ENCODE peak calls at places on chromosome 22, in nine cellular contexts. H is thoracic aorta, P is neural progenitor cell, N is RWPE2, F is A549, O is Panc1, Z is colonic mucosa, W is aorta, V is GM23338. K is an unnamed sample.

GRCh38 chr22:35977136-35977535 is 51.5 kb downstream of the RBFOX2 start:
- DNase-seq in H (no peak), P (no peak), N (no peak), F (no peak), O (no peak), Z (no peak), W (no peak), V (no peak), K (no peak)

GRCh38 chr22:24178502-24179440 is 2.5 kb upstream of the SUSD2 start:
- DNase-seq in H (no peak), P (peak; percentile 58), N (no peak), F (no peak), O (no peak), Z (no peak), W (no peak), V (peak; percentile 76), K (no peak)

GRCh38 chr22:26589367-26589844 is 526 bp downstream of the TPST2 start:
- DNase-seq in H (no peak), P (peak; percentile 54), N (no peak), F (no peak), O (no peak), Z (peak; percentile 55), W (peak; percentile 59), V (peak; percentile 76), K (no peak)

GRCh38 chr22:30078320-30079311 is 1.6 kb upstream of the HORMAD2 start:
- DNase-seq in H (no peak), P (no peak), N (no peak), F (no peak), O (no peak), Z (no peak), W (no peak), V (peak; percentile 51), K (no peak)

GRCh38 chr22:50547231-50547851 is 1.6 kb downstream of the KLHDC7B start:
- DNase-seq in H (no peak), P (no peak), N (no peak), F (no peak), O (no peak), Z (no peak), W (peak; percentile 50), V (no peak), K (no peak)

GRCh38 chr22:19810381-19811141 is 44.1 kb downstream of the GNB1L start:
- DNase-seq in H (no peak), P (peak; percentile 31), N (no peak), F (no peak), O (no peak), Z (no peak), W (no peak), V (no peak), K (peak; percentile 57)

GRCh38 chr22:38871360-38872171 is 450 bp downstream of the CBX6 start:
- DNase-seq in H (no peak), P (peak; percentile 46), N (no peak), F (no peak), O (no peak), Z (no peak), W (no peak), V (peak; percentile 53), K (no peak)

GRCh38 chr22:35361001-35361551 is 19.8 kb upstream of the HMOX1 start:
- DNase-seq in H (no peak), P (no peak), N (no peak), F (no peak), O (no peak), Z (no peak), W (no peak), V (no peak), K (no peak)

DNA sequence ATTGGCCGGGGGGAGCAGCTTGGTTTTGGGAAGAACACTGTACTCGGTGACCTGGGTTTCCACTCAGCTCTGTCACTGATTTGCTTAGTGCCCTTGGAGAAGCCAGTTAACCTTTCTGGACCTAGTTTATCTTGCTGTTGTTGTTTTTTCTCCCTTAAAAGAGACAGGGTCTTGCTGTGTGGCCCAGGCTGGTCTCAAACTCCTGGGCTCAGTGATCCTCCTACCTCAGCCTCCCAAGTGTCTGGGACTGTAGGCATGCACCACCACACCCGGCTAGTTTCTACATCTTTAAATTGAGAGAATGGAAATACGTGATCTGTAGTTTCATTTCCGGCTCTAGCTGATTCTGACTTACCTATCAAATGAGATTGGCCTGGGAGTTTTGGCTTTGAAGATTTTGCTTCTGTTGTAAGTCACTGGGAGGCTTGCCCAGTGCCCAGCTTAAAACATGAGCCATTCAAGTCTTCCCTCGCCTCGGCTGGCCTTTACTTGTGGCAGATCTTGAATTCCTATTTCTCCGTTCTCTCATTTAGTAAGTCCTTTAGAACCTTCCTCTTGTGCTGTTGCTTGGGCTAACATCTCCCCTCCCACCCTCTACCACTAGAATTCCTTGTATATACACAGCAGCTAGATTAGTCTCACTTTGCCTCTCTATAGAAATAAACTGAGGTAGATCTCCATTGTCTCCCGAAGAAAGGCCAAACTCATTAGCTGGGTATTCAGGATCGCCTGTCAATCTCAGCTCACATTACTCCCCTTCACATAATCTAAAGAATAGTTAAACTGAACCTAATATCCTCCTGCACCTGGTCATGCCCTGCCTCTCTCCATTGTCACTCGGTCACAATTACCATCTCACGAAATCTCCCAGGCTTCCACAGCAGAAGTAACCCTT is 87.7 kb upstream of the SLC25A18 start:
- DNase-seq in H (no peak), P (peak; percentile 85), N (no peak), F (no peak), O (no peak), Z (no peak), W (no peak), V (peak; percentile 41), K (no peak)
- H3K27ac ChIP-seq in H (no peak overlapping the region), P (peak overlapping the region; percentile 95), N (no peak overlapping the region), F (no peak overlapping the region), O (no peak overlapping the region), Z (no peak overlapping the region), W (no peak overlapping the region), V (peak overlapping the region; percentile 80), K (no peak overlapping the region)

DNA sequence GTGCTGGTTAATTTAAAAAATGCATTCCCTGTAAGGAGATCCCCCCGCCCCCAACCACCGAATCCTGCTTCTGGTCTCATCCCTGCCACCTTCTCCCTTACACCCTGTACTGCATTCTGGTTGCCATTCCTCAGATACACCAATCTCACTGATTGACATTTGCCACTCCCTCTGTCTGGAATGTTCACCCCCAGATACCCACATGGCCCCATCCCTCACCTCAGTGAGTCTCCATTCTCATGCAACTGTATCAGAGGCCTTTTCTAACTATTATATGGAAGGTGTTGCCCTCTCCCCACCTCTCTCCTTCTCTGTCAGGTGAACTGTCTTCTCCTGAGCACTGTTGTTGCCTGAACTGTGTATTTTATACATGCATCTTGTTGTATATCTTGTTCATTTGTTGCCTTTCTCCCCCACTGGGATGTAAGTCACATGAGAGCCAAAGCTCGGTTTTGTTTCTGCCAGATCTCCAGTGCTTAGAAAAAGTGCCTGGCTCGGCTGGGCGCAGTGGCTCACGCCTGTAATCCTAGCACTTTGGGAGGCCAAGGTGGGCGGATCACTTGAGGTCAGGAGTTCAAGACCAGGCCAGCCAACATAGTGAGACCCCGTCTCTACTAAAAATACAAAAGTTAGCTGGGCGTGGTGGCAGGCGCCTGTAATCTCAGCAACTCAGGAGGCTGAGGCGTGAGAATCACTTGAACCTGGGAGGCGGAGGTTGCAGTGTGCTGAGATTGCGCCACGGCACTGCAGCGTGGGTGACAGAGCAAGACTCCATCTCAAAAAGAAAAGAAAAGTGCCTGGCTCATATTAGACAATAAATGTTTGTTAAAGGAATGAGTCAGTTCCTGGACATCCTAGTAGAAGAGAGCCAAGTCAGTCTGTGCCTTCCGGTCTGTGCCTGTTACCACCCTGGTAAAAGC is 61.0 kb downstream of the TNRC6B start:
- DNase-seq in H (no peak), P (no peak), N (peak; percentile 61), F (peak; percentile 49), O (peak; percentile 30), Z (no peak), W (peak; percentile 57), V (peak; percentile 53), K (peak; percentile 37)
- H3K4me3 ChIP-seq in H (peak overlapping the region; percentile 44), P (no peak overlapping the region), N (no peak overlapping the region), F (peak overlapping the region; percentile 19), O (peak overlapping the region; percentile 18), Z (no peak overlapping the region), W (no peak overlapping the region), V (no peak overlapping the region), K (no peak overlapping the region)

DNA sequence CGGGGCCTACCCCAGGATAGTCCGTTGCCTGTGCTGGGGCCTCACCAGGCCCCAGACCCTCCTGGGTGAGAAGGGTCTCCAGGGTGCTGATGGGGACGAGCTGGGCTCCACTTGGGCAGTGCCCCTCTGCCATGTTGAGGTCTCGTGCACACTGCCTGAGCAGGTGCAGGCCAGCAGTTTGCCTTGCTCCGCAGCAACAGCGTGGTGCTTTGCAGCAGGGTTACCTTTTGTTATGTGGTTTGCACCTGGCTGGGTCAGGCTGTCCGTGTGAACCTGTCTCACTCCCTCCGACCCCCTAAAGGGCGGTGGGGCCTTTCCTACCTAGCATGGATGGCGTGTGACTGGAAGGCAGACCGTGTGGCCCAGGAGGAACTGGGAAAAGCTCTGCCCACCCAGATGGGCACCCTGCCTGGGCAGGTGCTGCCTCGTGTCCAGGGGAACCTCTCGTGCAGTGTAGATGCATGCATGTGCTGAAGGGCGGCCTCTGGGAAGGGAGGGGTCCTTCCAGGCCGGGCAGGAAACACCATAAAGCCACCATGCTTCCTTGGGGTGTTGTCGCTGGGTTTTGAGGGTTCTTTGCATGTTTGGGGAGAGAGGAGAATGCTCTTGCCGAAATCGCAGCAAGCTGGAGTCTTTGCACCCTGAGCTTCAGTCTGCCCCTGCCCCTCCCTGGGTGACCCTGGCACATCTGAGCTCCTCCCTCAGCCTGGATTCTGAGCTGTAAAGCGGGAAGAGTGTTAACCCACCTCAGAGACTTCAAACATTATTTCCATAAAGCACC is 75.4 kb upstream of the PPARA start:
- DNase-seq in H (no peak), P (no peak), N (peak; percentile 61), F (no peak), O (no peak), Z (no peak), W (peak; percentile 53), V (peak; percentile 36), K (peak; percentile 24)
- H3K4me1 ChIP-seq in H (peaks cover 60% of the 10 kb centered on the region), P (peaks cover 5% of the 10 kb centered on the region), N (no peaks in the 10 kb centered on the region), F (peaks cover 29% of the 10 kb centered on the region), O (peaks cover 21% of the 10 kb centered on the region), Z (peaks cover 32% of the 10 kb centered on the region), W (no peaks in the 10 kb centered on the region), V (peaks cover 56% of the 10 kb centered on the region), K (peaks cover 57% of the 10 kb centered on the region)

GRCh38 chr22:32745251-32745995 is 56.1 kb upstream of the TIMP3 start:
- DNase-seq in H (no peak), P (peak; percentile 71), N (peak; percentile 83), F (no peak), O (no peak), Z (peak; percentile 39), W (no peak), V (peak; percentile 35), K (peak; percentile 64)

GRCh38 chr22:32744560-32744959 is 56.9 kb upstream of the TIMP3 start:
- DNase-seq in H (no peak), P (no peak), N (no peak), F (no peak), O (no peak), Z (no peak), W (no peak), V (no peak), K (no peak)

GRCh38 chr22:32747588-32747987 is 53.9 kb upstream of the TIMP3 start:
- DNase-seq in H (no peak), P (no peak), N (no peak), F (no peak), O (no peak), Z (no peak), W (no peak), V (no peak), K (no peak)

GRCh38 chr22:32746715-32747114 is 54.8 kb upstream of the TIMP3 start:
- DNase-seq in H (no peak), P (no peak), N (no peak), F (no peak), O (no peak), Z (no peak), W (no peak), V (no peak), K (no peak)

GRCh38 chr22:32745996-32746322 is 55.5 kb upstream of the TIMP3 start:
- DNase-seq in H (no peak), P (no peak), N (no peak), F (no peak), O (no peak), Z (no peak), W (no peak), V (no peak), K (no peak)
- H3K27ac ChIP-seq in H (no peak overlapping the region), P (no peak overlapping the region), N (peak overlapping the region; percentile 63), F (no peak overlapping the region), O (no peak overlapping the region), Z (no peak overlapping the region), W (no peak overlapping the region), V (no peak overlapping the region), K (no peak overlapping the region)

K was measured in tibial artery.